ENCODE peak calls at places on chromosomes 4 and X, in eight cellular contexts. One of them, this sample, is unnamed.

GRCh38 chr4:108738307-108738706 is 24.5 kb downstream of the ETNPPL start:
- DNase-seq in HepG2: no peak
- DNase-seq in IMR-90: peak
- DNase-seq in HCT116: no peak
- DNase-seq in K562: peak
- DNase-seq in A549: no peak
- DNase-seq in H1: no peak
- DNase-seq in GM12878: no peak
- DNase-seq in this sample: no peak

GRCh38 chr4:102599455-102599854 is 98.3 kb downstream of the NFKB1 start:
- DNase-seq in HepG2: no peak
- DNase-seq in IMR-90: no peak
- DNase-seq in HCT116: no peak
- DNase-seq in K562: no peak
- DNase-seq in A549: no peak
- DNase-seq in H1: no peak
- DNase-seq in GM12878: no peak
- DNase-seq in this sample: no peak

GRCh38 chr4:111266937-111267336 is 644.1 kb upstream of the PITX2 start:
- DNase-seq in HepG2: no peak
- DNase-seq in IMR-90: no peak
- DNase-seq in HCT116: no peak
- DNase-seq in K562: no peak
- DNase-seq in A549: no peak
- DNase-seq in H1: no peak
- DNase-seq in GM12878: no peak
- DNase-seq in this sample: no peak

GRCh38 chrX:64580035-64580434 is 184.8 kb upstream of the MTMR8 start:
- DNase-seq in HepG2: no peak
- DNase-seq in IMR-90: no peak
- DNase-seq in HCT116: no peak
- DNase-seq in K562: no peak
- DNase-seq in A549: no peak
- DNase-seq in H1: no peak
- DNase-seq in GM12878: no peak
- DNase-seq in this sample: no peak

GRCh38 chr4:14867847-14868246 is 134.4 kb upstream of the CPEB2 start:
- DNase-seq in HepG2: no peak
- DNase-seq in IMR-90: no peak
- DNase-seq in HCT116: no peak
- DNase-seq in K562: peak
- DNase-seq in A549: no peak
- DNase-seq in H1: no peak
- DNase-seq in GM12878: no peak
- DNase-seq in this sample: no peak

GRCh38 chrX:129718701-129719100 is 20.1 kb upstream of the XPNPEP2 start:
- DNase-seq in HepG2: no peak
- DNase-seq in IMR-90: no peak
- DNase-seq in HCT116: no peak
- DNase-seq in K562: no peak
- DNase-seq in A549: no peak
- DNase-seq in H1: no peak
- DNase-seq in GM12878: no peak
- DNase-seq in this sample: no peak

GRCh38 chr4:108382751-108383150 is 214.0 kb upstream of the LEF1 start:
- DNase-seq in HepG2: no peak
- DNase-seq in IMR-90: no peak
- DNase-seq in HCT116: no peak
- DNase-seq in K562: no peak
- DNase-seq in A549: no peak
- DNase-seq in H1: no peak
- DNase-seq in GM12878: no peak
- DNase-seq in this sample: no peak

GRCh38 chrX:11756354-11757318 is 1.4 kb upstream of the MSL3 start:
- DNase-seq in HepG2: no peak
- DNase-seq in IMR-90: no peak
- DNase-seq in HCT116: no peak
- DNase-seq in K562: no peak
- DNase-seq in A549: no peak
- DNase-seq in H1: no peak
- DNase-seq in GM12878: no peak
- DNase-seq in this sample: no peak

GRCh38 chr4:86961103-86961502 is 26.3 kb downstream of the AFF1 start:
- DNase-seq in HepG2: no peak
- DNase-seq in IMR-90: no peak
- DNase-seq in HCT116: no peak
- DNase-seq in K562: no peak
- DNase-seq in A549: no peak
- DNase-seq in H1: no peak
- DNase-seq in GM12878: no peak
- DNase-seq in this sample: no peak

GRCh38 chr4:13108096-13108495 is 376.0 kb downstream of the RAB28 start:
- DNase-seq in HepG2: no peak
- DNase-seq in IMR-90: no peak
- DNase-seq in HCT116: no peak
- DNase-seq in K562: no peak
- DNase-seq in A549: no peak
- DNase-seq in H1: no peak
- DNase-seq in GM12878: no peak
- DNase-seq in this sample: no peak
- TF ChIP-seq CTCF in HepG2: no peak
- TF ChIP-seq CTCF in IMR-90: no peak
- TF ChIP-seq CTCF in HCT116: peak
- TF ChIP-seq CTCF in K562: no peak
- TF ChIP-seq CTCF in A549: no peak
- TF ChIP-seq CTCF in H1: no peak
- TF ChIP-seq CTCF in GM12878: no peak
- TF ChIP-seq CTCF in this sample: no peak

DNA sequence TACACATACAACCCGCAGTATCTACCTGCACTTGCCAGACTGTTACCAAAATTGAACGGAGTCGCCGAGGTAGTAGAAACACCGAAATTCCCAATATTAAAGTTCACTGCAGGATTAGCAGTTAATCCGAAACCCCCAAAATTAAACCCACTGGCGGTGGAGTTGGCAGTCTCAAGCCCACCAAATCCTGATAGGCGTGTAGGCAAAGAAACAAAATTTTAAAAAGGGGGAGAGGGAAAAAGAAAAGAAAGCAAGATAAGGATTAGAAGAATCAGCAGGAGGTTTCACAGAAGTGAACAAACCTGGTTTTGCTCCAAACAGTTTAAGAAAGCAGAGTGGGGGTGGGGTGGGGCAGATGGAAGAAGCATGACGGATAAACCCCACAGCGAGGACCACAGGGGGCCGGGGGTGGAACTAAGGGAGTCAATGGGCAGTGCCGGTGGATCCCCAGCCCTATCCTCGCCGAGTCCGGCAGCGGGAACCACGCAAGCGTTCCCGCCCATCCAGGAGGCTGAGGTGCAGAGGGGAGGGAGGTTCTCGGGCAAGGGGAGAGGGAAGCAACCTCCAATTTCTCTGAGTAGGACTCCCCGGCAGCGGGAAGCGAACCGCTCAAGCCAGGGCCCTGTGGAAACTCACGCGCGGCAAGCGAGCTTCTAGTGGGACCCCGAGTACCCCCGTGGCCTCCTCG is 599 bp downstream of the NUP54 start:
- DNase-seq in HepG2: peak
- DNase-seq in IMR-90: peak
- DNase-seq in HCT116: peak
- DNase-seq in K562: peak
- DNase-seq in A549: peak
- DNase-seq in H1: peak
- DNase-seq in GM12878: peak
- DNase-seq in this sample: peak
- TF ChIP-seq RAD21 in HepG2: no peak
- TF ChIP-seq RAD21 in IMR-90: no peak
- TF ChIP-seq RAD21 in HCT116: no peak
- TF ChIP-seq RAD21 in K562: no peak
- TF ChIP-seq RAD21 in A549: no peak
- TF ChIP-seq RAD21 in H1: no peak
- TF ChIP-seq RAD21 in GM12878: no peak
- TF ChIP-seq RAD21 in this sample: no peak

GRCh38 chr4:16582526-16582925 is 315.9 kb downstream of the LDB2 start:
- DNase-seq in HepG2: no peak
- DNase-seq in IMR-90: no peak
- DNase-seq in HCT116: no peak
- DNase-seq in K562: peak
- DNase-seq in A549: no peak
- DNase-seq in H1: peak
- DNase-seq in GM12878: no peak
- DNase-seq in this sample: peak
- TF ChIP-seq CTCF in HepG2: peak
- TF ChIP-seq CTCF in IMR-90: no peak
- TF ChIP-seq CTCF in HCT116: peak
- TF ChIP-seq CTCF in K562: peak
- TF ChIP-seq CTCF in A549: no peak
- TF ChIP-seq CTCF in H1: peak
- TF ChIP-seq CTCF in GM12878: no peak
- TF ChIP-seq CTCF in this sample: peak

DNA sequence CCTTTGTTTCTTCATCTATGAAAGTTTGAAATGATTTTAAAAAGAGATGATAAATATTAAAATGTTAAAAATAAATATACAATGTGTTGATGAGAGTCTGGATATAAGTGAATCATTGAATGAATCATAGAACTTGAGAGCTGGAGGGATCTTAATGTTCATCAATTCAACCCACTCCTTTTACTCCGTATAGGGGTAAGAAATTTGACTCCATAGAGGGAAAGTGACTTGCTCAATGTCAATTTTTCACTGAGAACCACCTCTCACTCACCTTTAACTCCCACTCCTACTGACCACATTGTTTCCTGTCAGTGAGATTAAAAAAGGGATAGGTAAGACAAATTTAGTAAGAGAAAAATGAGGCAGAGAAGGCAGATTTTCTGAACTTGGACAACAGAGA is 557.2 kb upstream of the GRIA3 start:
- DNase-seq in HepG2: no peak
- DNase-seq in IMR-90: no peak
- DNase-seq in HCT116: no peak
- DNase-seq in K562: no peak
- DNase-seq in A549: no peak
- DNase-seq in H1: no peak
- DNase-seq in GM12878: no peak
- DNase-seq in this sample: no peak
- TF ChIP-seq RAD21 in HepG2: no peak
- TF ChIP-seq RAD21 in IMR-90: no peak
- TF ChIP-seq RAD21 in HCT116: no peak
- TF ChIP-seq RAD21 in K562: no peak
- TF ChIP-seq RAD21 in A549: no peak
- TF ChIP-seq RAD21 in H1: no peak
- TF ChIP-seq RAD21 in GM12878: no peak
- TF ChIP-seq RAD21 in this sample: no peak

DNA sequence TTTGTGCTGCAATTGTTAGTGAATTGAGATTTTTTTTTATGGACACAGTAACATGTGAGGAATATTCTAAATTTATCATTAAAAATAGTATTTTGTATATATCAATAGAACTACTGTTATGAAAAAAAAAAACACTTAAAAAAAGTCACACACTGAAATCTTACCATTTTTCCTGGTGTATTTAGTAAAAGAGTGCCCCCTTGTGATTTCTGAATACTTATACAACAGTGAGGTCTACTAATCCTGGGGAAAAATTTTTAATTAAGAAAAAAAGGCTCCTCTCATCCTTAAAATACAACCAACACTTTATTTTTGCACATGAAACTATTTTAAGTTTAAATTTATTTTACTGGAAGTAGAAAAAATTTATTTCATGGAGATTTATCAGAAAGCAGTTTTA is 56.4 kb upstream of the SPOCK3 start:
- DNase-seq in HepG2: no peak
- DNase-seq in IMR-90: no peak
- DNase-seq in HCT116: peak
- DNase-seq in K562: no peak
- DNase-seq in A549: no peak
- DNase-seq in H1: no peak
- DNase-seq in GM12878: no peak
- DNase-seq in this sample: peak
- TF ChIP-seq CTCF in HepG2: peak
- TF ChIP-seq CTCF in IMR-90: no peak
- TF ChIP-seq CTCF in HCT116: no peak
- TF ChIP-seq CTCF in K562: no peak
- TF ChIP-seq CTCF in A549: peak
- TF ChIP-seq CTCF in H1: peak
- TF ChIP-seq CTCF in GM12878: peak
- TF ChIP-seq CTCF in this sample: peak

GRCh38 chrX:101206471-101206870 is 13.1 kb upstream of the DRP2 start:
- DNase-seq in HepG2: peak
- DNase-seq in IMR-90: peak
- DNase-seq in HCT116: peak
- DNase-seq in K562: peak
- DNase-seq in A549: peak
- DNase-seq in H1: no peak
- DNase-seq in GM12878: no peak
- DNase-seq in this sample: peak
- TF ChIP-seq RAD21 in HepG2: peak
- TF ChIP-seq RAD21 in IMR-90: peak
- TF ChIP-seq RAD21 in HCT116: peak
- TF ChIP-seq RAD21 in K562: peak
- TF ChIP-seq RAD21 in A549: peak
- TF ChIP-seq RAD21 in H1: peak
- TF ChIP-seq RAD21 in GM12878: peak
- TF ChIP-seq RAD21 in this sample: peak

GRCh38 chr4:151529187-151529586 is 120.2 kb downstream of the FHIP1A start:
- DNase-seq in HepG2: no peak
- DNase-seq in IMR-90: no peak
- DNase-seq in HCT116: no peak
- DNase-seq in K562: no peak
- DNase-seq in A549: no peak
- DNase-seq in H1: no peak
- DNase-seq in GM12878: no peak
- DNase-seq in this sample: no peak
- TF ChIP-seq CTCF in HepG2: no peak
- TF ChIP-seq CTCF in IMR-90: no peak
- TF ChIP-seq CTCF in HCT116: no peak
- TF ChIP-seq CTCF in K562: no peak
- TF ChIP-seq CTCF in A549: no peak
- TF ChIP-seq CTCF in H1: peak
- TF ChIP-seq CTCF in GM12878: no peak
- TF ChIP-seq CTCF in this sample: no peak

GRCh38 chr4:141350122-141350904 is 129.6 kb downstream of the ZNF330 start:
- DNase-seq in HepG2: no peak
- DNase-seq in IMR-90: peak
- DNase-seq in HCT116: no peak
- DNase-seq in K562: no peak
- DNase-seq in A549: peak
- DNase-seq in H1: no peak
- DNase-seq in GM12878: no peak
- DNase-seq in this sample: no peak

GRCh38 chr4:141356936-141357335 is 136.2 kb downstream of the ZNF330 start:
- DNase-seq in HepG2: no peak
- DNase-seq in IMR-90: no peak
- DNase-seq in HCT116: no peak
- DNase-seq in K562: no peak
- DNase-seq in A549: no peak
- DNase-seq in H1: no peak
- DNase-seq in GM12878: no peak
- DNase-seq in this sample: no peak

GRCh38 chr4:141352328-141352727 is 131.6 kb downstream of the ZNF330 start:
- DNase-seq in HepG2: no peak
- DNase-seq in IMR-90: no peak
- DNase-seq in HCT116: no peak
- DNase-seq in K562: no peak
- DNase-seq in A549: no peak
- DNase-seq in H1: no peak
- DNase-seq in GM12878: no peak
- DNase-seq in this sample: no peak

GRCh38 chr4:141348589-141348988 is 127.9 kb downstream of the ZNF330 start:
- DNase-seq in HepG2: no peak
- DNase-seq in IMR-90: no peak
- DNase-seq in HCT116: no peak
- DNase-seq in K562: no peak
- DNase-seq in A549: no peak
- DNase-seq in H1: no peak
- DNase-seq in GM12878: no peak
- DNase-seq in this sample: no peak

GRCh38 chr4:141352775-141353544 is 132.3 kb downstream of the ZNF330 start:
- DNase-seq in HepG2: no peak
- DNase-seq in IMR-90: peak
- DNase-seq in HCT116: no peak
- DNase-seq in K562: peak
- DNase-seq in A549: no peak
- DNase-seq in H1: no peak
- DNase-seq in GM12878: no peak
- DNase-seq in this sample: no peak
- TF ChIP-seq RAD21 in HepG2: no peak
- TF ChIP-seq RAD21 in IMR-90: no peak
- TF ChIP-seq RAD21 in HCT116: no peak
- TF ChIP-seq RAD21 in K562: no peak
- TF ChIP-seq RAD21 in A549: no peak
- TF ChIP-seq RAD21 in H1: no peak
- TF ChIP-seq RAD21 in GM12878: no peak
- TF ChIP-seq RAD21 in this sample: no peak